ENCODE peak calls at places on chromosome 22, in four cellular contexts. J is HepG2, M is H1, E is K562. W is an unnamed sample.

GRCh38 chr22:24165673-24166072 is 15.6 kb upstream of the SUSD2 start:
- DNase-seq in J (no peak), M (no peak), E (no peak), W (no peak)

GRCh38 chr22:40116496-40117200 is 61.1 kb upstream of the TNRC6B start:
- DNase-seq in J (no peak), M (no peak), E (no peak), W (no peak)

GRCh38 chr22:24696551-24697001 is 77.9 kb downstream of the PIWIL3 start:
- DNase-seq in J (no peak), M (no peak), E (no peak), W (no peak)

GRCh38 chr22:17087176-17088131 is 2.7 kb downstream of the IL17RA start:
- DNase-seq in J (no peak), M (no peak), E (no peak), W (no peak)

GRCh38 chr22:49334976-49335375 is 492.7 kb downstream of the BRD1 start:
- DNase-seq in J (no peak), M (no peak), E (no peak), W (no peak)

GRCh38 chr22:37564111-37564711 is 3.9 kb downstream of the CDC42EP1 start:
- DNase-seq in J (no peak), M (no peak), E (no peak), W (no peak)

GRCh38 chr22:39238966-39239510 is 5.7 kb downstream of the PDGFB start:
- DNase-seq in J (no peak), M (no peak), E (no peak), W (no peak)

GRCh38 chr22:19397729-19398094 is 33.8 kb downstream of the HIRA start:
- DNase-seq in J (no peak), M (no peak), E (no peak), W (no peak)

GRCh38 chr22:24926849-24927579 is 19.5 kb downstream of the LHFPL7 start:
- DNase-seq in J (no peak), M (no peak), E (no peak), W (no peak)

GRCh38 chr22:44765571-44766285 is 13.4 kb downstream of the ARHGAP8 start:
- DNase-seq in J (no peak), M (no peak), E (no peak), W (no peak)

GRCh38 chr22:44828193-44828592 is 75.8 kb downstream of the ARHGAP8 start:
- DNase-seq in J (no peak), M (no peak), E (peak; percentile 78), W (peak; percentile 25)

GRCh38 chr22:17172172-17172833 is 13.2 kb upstream of the HDHD5 start:
- DNase-seq in J (no peak), M (no peak), E (no peak), W (no peak)

GRCh38 chr22:44578516-44579230 is 80.6 kb upstream of the RTL6 start:
- DNase-seq in J (no peak), M (no peak), E (no peak), W (no peak)

GRCh38 chr22:20672082-20672424 is 101.9 kb upstream of the SERPIND1 start:
- DNase-seq in J (no peak), M (no peak), E (no peak), W (no peak)

GRCh38 chr22:39209756-39210155 is 35.0 kb downstream of the PDGFB start:
- DNase-seq in J (no peak), M (no peak), E (no peak), W (no peak)

GRCh38 chr22:30868663-30869385 is 99.8 kb downstream of the MORC2 start:
- DNase-seq in J (no peak), M (no peak), E (peak; percentile 19), W (no peak)

GRCh38 chr22:20111045-20111688 is 4.7 kb upstream of the RANBP1 start:
- DNase-seq in J (peak; percentile 61), M (no peak), E (peak; percentile 84), W (peak; percentile 65)

GRCh38 chr22:17562906-17563870 is at the start of gene SLC25A18:
- DNase-seq in J (peak; percentile 53), M (no peak), E (peak; percentile 41), W (no peak)

GRCh38 chr22:48488149-48488551 is 1339.5 kb downstream of the BRD1 start:
- DNase-seq in J (no peak), M (no peak), E (no peak), W (no peak)

GRCh38 chr22:20438066-20438677 is 547 bp upstream of the SCARF2 start:
- DNase-seq in J (no peak), M (no peak), E (no peak), W (no peak)

GRCh38 chr22:45548991-45549736 is 46.5 kb downstream of the FBLN1 start:
- DNase-seq in J (no peak), M (no peak), E (peak; percentile 40), W (peak; percentile 88)

GRCh38 chr22:44838316-44839016 is 86.1 kb downstream of the ARHGAP8 start:
- DNase-seq in J (no peak), M (no peak), E (no peak), W (no peak)

GRCh38 chr22:38455530-38456271 is 702 bp upstream of the KCNJ4 start:
- DNase-seq in J (no peak), M (no peak), E (peak; percentile 81), W (no peak)

GRCh38 chr22:31241200-31241599 is 29.1 kb downstream of the LIMK2 start:
- DNase-seq in J (peak; percentile 19), M (no peak), E (peak; percentile 25), W (no peak)

GRCh38 chr22:48577014-48577690 is 1250.5 kb downstream of the BRD1 start:
- DNase-seq in J (no peak), M (no peak), E (no peak), W (no peak)

GRCh38 chr22:49704345-49705215 is 123.1 kb downstream of the BRD1 start:
- DNase-seq in J (no peak), M (no peak), E (peak; percentile 39), W (no peak)

GRCh38 chr22:48920776-48921241 is 906.9 kb downstream of the BRD1 start:
- DNase-seq in J (no peak), M (no peak), E (no peak), W (no peak)

GRCh38 chr22:44407404-44408226 is 90.4 kb downstream of the RTL6 start:
- DNase-seq in J (no peak), M (no peak), E (no peak), W (no peak)

GRCh38 chr22:35313311-35314121 is 13.8 kb downstream of the TOM1 start:
- DNase-seq in J (peak; percentile 70), M (no peak), E (no peak), W (peak; percentile 21)

GRCh38 chr22:43745783-43746356 is 66.2 kb downstream of the EFCAB6 start:
- DNase-seq in J (no peak), M (no peak), E (no peak), W (no peak)

GRCh38 chr22:33557836-33558235 is 362.4 kb downstream of the LARGE1 start:
- DNase-seq in J (no peak), M (no peak), E (no peak), W (no peak)
- TF ChIP-seq PHF8 in J (no peak), M (no peak), E (no peak), W (no peak)

GRCh38 chr22:29219881-29220670 is 14.4 kb downstream of the EMID1 start:
- DNase-seq in J (peak; percentile 33), M (no peak), E (no peak), W (no peak)

GRCh38 chr22:29226246-29226981 is 20.7 kb downstream of the EMID1 start:
- DNase-seq in J (no peak), M (no peak), E (no peak), W (no peak)

GRCh38 chr22:29224859-29225410 is 19.2 kb downstream of the EMID1 start:
- DNase-seq in J (no peak), M (no peak), E (no peak), W (no peak)

GRCh38 chr22:29224121-29224858 is 18.6 kb downstream of the EMID1 start:
- DNase-seq in J (no peak), M (no peak), E (no peak), W (no peak)

GRCh38 chr22:29225422-29226090 is 19.9 kb downstream of the EMID1 start:
- DNase-seq in J (no peak), M (no peak), E (no peak), W (no peak)
- TF ChIP-seq PHF8 in J (no peak), M (no peak), E (no peak), W (no peak)

GRCh38 chr22:42430486-42431125 is 1.6 kb downstream of the NFAM1 start:
- DNase-seq in J (no peak), M (no peak), E (no peak), W (no peak)
- TF ChIP-seq PHF8 in J (no peak), M (no peak), E (no peak), W (no peak)

GRCh38 chr22:22955276-22955798 is 67.7 kb downstream of the IGLL5 start:
- DNase-seq in J (no peak), M (no peak), E (peak; percentile 82), W (no peak)
- TF ChIP-seq PHF8 in J (no peak), M (no peak), E (no peak), W (no peak)

GRCh38 chr22:46613606-46613997 is 6.6 kb upstream of the GRAMD4 start:
- DNase-seq in J (no peak), M (no peak), E (no peak), W (no peak)

GRCh38 chr22:46612341-46612903 is 7.8 kb upstream of the GRAMD4 start:
- DNase-seq in J (no peak), M (no peak), E (no peak), W (no peak)

GRCh38 chr22:46612904-46613605 is 7.1 kb upstream of the GRAMD4 start:
- DNase-seq in J (peak; percentile 35), M (no peak), E (no peak), W (no peak)

GRCh38 chr22:46611189-46611588 is 9.0 kb upstream of the GRAMD4 start:
- DNase-seq in J (no peak), M (no peak), E (no peak), W (no peak)

GRCh38 chr22:46614070-46614931 is 5.9 kb upstream of the GRAMD4 start:
- DNase-seq in J (no peak), M (no peak), E (no peak), W (no peak)
- TF ChIP-seq PHF8 in J (no peak), M (no peak), E (no peak), W (no peak)